ENCODE peak calls at places on chromosomes 7 and 10, in five cellular contexts. L, H, R, D and F are unnamed samples.

GRCh38 chr10:90087197-90088007 is 386.0 kb downstream of the KIF20B start:
- DNase-seq in L (no peak), H (peak; percentile 97), R (peak; percentile 98), D (no peak), F (peak; percentile 68)

GRCh38 chr7:16241017-16241416 is 180.3 kb downstream of the CRPPA start:
- DNase-seq in L (no peak), H (no peak), R (no peak), D (no peak), F (no peak)

GRCh38 chr10:132387723-132388210 is 9.2 kb upstream of the PWWP2B start:
- DNase-seq in L (peak; percentile 89), H (no peak), R (no peak), D (peak; percentile 80), F (no peak)

GRCh38 chr7:87345962-87346371 is 503 bp downstream of the CROT start:
- DNase-seq in L (no peak), H (no peak), R (no peak), D (no peak), F (no peak)

GRCh38 chr10:73228247-73228646 is 18.8 kb downstream of the DNAJC9 start:
- DNase-seq in L (no peak), H (no peak), R (no peak), D (no peak), F (no peak)

GRCh38 chr7:43686991-43687390 is 42.3 kb downstream of the COA1 start:
- DNase-seq in L (no peak), H (no peak), R (no peak), D (no peak), F (no peak)

GRCh38 chr7:87152897-87153641 is 816 bp downstream of the DMTF1 start:
- DNase-seq in L (peak; percentile 62), H (peak; percentile 61), R (no peak), D (peak; percentile 39), F (no peak)

GRCh38 chr7:22972207-22972606 is 41.7 kb downstream of the HYCC1 start:
- DNase-seq in L (no peak), H (peak; percentile 33), R (no peak), D (no peak), F (no peak)

GRCh38 chr7:28432105-28432504 is 19.8 kb downstream of the CREB5 start:
- DNase-seq in L (no peak), H (no peak), R (no peak), D (no peak), F (no peak)

GRCh38 chr7:6637544-6638229 is 569 bp downstream of the ZNF316 start:
- DNase-seq in L (no peak), H (no peak), R (no peak), D (no peak), F (no peak)

DNA sequence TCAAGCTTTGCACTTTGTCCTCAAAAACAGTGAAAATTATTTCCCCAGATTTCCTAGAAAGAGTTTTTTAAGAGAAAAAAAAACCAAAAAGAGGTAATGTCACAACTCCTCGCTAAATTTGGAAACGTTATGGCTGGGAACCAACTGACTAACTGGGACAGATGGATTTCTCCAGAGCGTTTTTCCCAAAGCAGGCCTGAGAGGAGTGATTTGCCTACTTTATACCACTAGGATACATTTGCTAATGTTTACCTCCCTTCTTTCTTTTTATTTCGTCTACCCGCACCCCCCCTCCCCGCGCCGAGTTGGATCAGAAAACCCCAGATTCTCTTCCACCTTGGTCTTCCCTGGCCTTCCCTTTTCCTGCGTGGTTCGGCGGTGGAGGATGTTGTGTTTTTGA is 7.2 kb downstream of the CPA2 start:
- DNase-seq in L (no peak), H (no peak), R (no peak), D (no peak), F (no peak)
- TF ChIP-seq CTCF in L (no peak), H (no peak), R (no peak), D (peak; percentile 8), F (no peak)

GRCh38 chr10:26335574-26336093 is 102.5 kb upstream of the APBB1IP start:
- DNase-seq in L (no peak), H (no peak), R (no peak), D (no peak), F (peak; percentile 8)

GRCh38 chr10:26331376-26331775 is 106.8 kb upstream of the APBB1IP start:
- DNase-seq in L (no peak), H (no peak), R (no peak), D (no peak), F (no peak)

GRCh38 chr10:26334232-26334931 is 103.8 kb upstream of the APBB1IP start:
- DNase-seq in L (no peak), H (no peak), R (no peak), D (no peak), F (no peak)

GRCh38 chr10:26336979-26337378 is 101.2 kb upstream of the APBB1IP start:
- DNase-seq in L (no peak), H (no peak), R (no peak), D (no peak), F (no peak)

GRCh38 chr10:26334932-26335573 is 103.1 kb upstream of the APBB1IP start:
- DNase-seq in L (no peak), H (peak; percentile 57), R (peak; percentile 66), D (peak; percentile 39), F (peak; percentile 65)
- H3K4me3 ChIP-seq in L (no peak overlapping the region), H (no peak overlapping the region), R (peak overlapping the region; percentile 21), D (no peak overlapping the region), F (peak overlapping the region; percentile 75)

GRCh38 chr10:70863470-70864160 is 24.8 kb downstream of the PCBD1 start:
- DNase-seq in L (no peak), H (no peak), R (no peak), D (no peak), F (no peak)
- TF ChIP-seq CTCF in L (no peak), H (no peak), R (no peak), D (no peak), F (no peak)

DNA sequence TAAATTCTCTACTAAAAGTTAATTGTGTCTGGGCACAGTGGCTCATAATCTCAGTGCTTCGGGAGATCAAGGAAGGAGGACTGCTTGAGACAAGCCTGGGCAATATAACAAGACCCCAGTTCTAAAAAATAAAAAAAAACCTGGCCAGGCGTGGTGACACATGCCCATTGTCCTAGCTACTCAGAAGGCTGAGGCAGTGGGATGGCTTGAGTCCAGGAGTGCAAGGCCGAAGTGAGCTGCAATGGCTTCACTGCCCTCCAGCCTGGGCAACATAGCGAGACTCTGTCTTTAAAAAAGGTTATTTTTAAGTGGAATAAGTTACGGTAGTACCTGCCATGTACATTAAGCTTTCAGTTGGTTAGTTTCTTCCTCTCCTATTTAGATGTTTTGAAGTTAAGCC is 28.9 kb downstream of the CDK14 start:
- DNase-seq in L (no peak), H (peak; percentile 17), R (no peak), D (no peak), F (no peak)
- H3K4me3 ChIP-seq in L (no peak overlapping the region), H (no peak overlapping the region), R (no peak overlapping the region), D (no peak overlapping the region), F (no peak overlapping the region)

GRCh38 chr7:21414795-21415393 is 13.0 kb upstream of the SP4 start:
- DNase-seq in L (no peak), H (no peak), R (no peak), D (no peak), F (no peak)
- TF ChIP-seq CTCF in L (no peak), H (no peak), R (no peak), D (no peak), F (no peak)

GRCh38 chr7:24755541-24756416 is 1.5 kb downstream of the GSDME start:
- DNase-seq in L (no peak), H (peak; percentile 99), R (no peak), D (no peak), F (peak; percentile 77)
- H3K4me3 ChIP-seq in L (peak overlapping the region; percentile 63), H (peak overlapping the region; percentile 57), R (no peak overlapping the region), D (no peak overlapping the region), F (peak overlapping the region; percentile 75)

GRCh38 chr10:60549686-60550085 is 160.0 kb upstream of the ANK3 start:
- DNase-seq in L (no peak), H (peak; percentile 68), R (peak; percentile 28), D (no peak), F (no peak)
- TF ChIP-seq CTCF in L (peak; percentile 5), H (peak; percentile 43), R (peak; percentile 62), D (peak; percentile 34), F (no peak)

GRCh38 chr7:32204361-32205018 is 134.3 kb upstream of the PDE1C start:
- DNase-seq in L (no peak), H (peak; percentile 65), R (peak; percentile 65), D (peak; percentile 61), F (no peak)
- H3K4me3 ChIP-seq in L (peak overlapping the region; percentile 12), H (no peak overlapping the region), R (no peak overlapping the region), D (no peak overlapping the region), F (no peak overlapping the region)

DNA sequence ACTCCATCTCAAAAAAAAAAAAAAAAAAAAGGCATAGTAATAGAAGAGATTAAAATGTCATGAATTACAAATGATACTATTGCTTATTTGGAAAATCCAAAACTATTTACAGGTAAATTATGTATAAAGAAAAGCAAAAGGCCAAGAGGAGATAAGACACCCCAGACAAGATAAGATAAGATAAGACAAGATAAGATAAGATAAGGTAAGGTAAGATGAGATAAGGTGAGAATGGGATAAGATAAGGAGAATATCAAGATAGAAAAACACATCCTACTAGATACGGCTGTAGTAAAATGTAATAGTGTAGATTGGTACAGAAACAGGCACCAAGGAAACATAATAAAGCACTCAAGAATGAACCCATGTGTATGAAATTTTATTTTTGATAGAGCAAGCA is 20.9 kb downstream of the VIM start:
- DNase-seq in L (no peak), H (no peak), R (no peak), D (no peak), F (no peak)
- TF ChIP-seq CTCF in L (no peak), H (no peak), R (no peak), D (no peak), F (no peak)